ENCODE peak calls at places on chromosomes 13 and 19, in nine cellular contexts. S is CD8-positive, alpha-beta T cell; V is activated naive CD4-positive, alpha-beta T cell; W is fibroblast of lung; E is nephron progenitor cell; H is activated CD8-positive, alpha-beta memory T cell treated with anti-CD3 and anti-CD28 coated beads for 48 hours; D is astrocyte of the spinal cord; X is vagina; C is NCI-H774. J is an unnamed sample.

GRCh38 chr13:73952683-73953082 is 181.5 kb downstream of the KLF12 start:
- DNase-seq in S (no peak), V (no peak), W (peak; percentile 69), E (no peak), H (no peak), D (no peak), X (no peak), C (no peak), J (no peak)

GRCh38 chr13:62293081-62293480 is 877.4 kb upstream of the PCDH20 start:
- DNase-seq in S (no peak), V (no peak), W (peak; percentile 2), E (no peak), H (no peak), D (peak; percentile 10), X (no peak), C (no peak), J (no peak)

GRCh38 chr13:51243832-51244231 is 21.6 kb downstream of the FAM124A start:
- DNase-seq in S (no peak), V (no peak), W (no peak), E (no peak), H (no peak), D (no peak), X (peak; percentile 74), C (no peak), J (peak; percentile 52)

GRCh38 chr19:46704379-46705076 is 12.4 kb downstream of the PRKD2 start:
- DNase-seq in S (peak; percentile 96), V (peak; percentile 90), W (no peak), E (peak; percentile 89), H (peak; percentile 98), D (peak; percentile 23), X (no peak), C (no peak), J (peak; percentile 23)

GRCh38 chr19:50450369-50451222 is 17.9 kb downstream of the MYBPC2 start:
- DNase-seq in S (no peak), V (no peak), W (no peak), E (no peak), H (no peak), D (no peak), X (no peak), C (no peak), J (no peak)

GRCh38 chr13:30796833-30797601 is 61.7 kb downstream of the ALOX5AP start:
- DNase-seq in S (no peak), V (no peak), W (peak; percentile 81), E (no peak), H (no peak), D (peak; percentile 39), X (no peak), C (no peak), J (peak; percentile 24)

GRCh38 chr19:48989701-48990291 is 3.3 kb downstream of the GYS1 start:
- DNase-seq in S (no peak), V (no peak), W (no peak), E (no peak), H (no peak), D (no peak), X (no peak), C (no peak), J (no peak)

GRCh38 chr19:41776700-41777099 is 19.7 kb upstream of the CEACAM3 start:
- DNase-seq in S (no peak), V (no peak), W (no peak), E (no peak), H (no peak), D (no peak), X (no peak), C (no peak), J (no peak)

GRCh38 chr13:114141261-114141996 is 9.0 kb upstream of the RASA3 start:
- DNase-seq in S (no peak), V (no peak), W (no peak), E (no peak), H (no peak), D (no peak), X (no peak), C (no peak), J (no peak)

GRCh38 chr19:49853852-49854849 is 3.2 kb downstream of the PTOV1 start:
- DNase-seq in S (no peak), V (no peak), W (no peak), E (no peak), H (no peak), D (no peak), X (no peak), C (no peak), J (no peak)

GRCh38 chr19:919157-920050 is 2.3 kb downstream of the KISS1R start:
- DNase-seq in S (no peak), V (no peak), W (no peak), E (no peak), H (no peak), D (no peak), X (no peak), C (peak; percentile 61), J (no peak)

GRCh38 chr13:49615844-49616687 is 12.2 kb upstream of the ARL11 start:
- DNase-seq in S (no peak), V (no peak), W (no peak), E (no peak), H (no peak), D (no peak), X (no peak), C (no peak), J (no peak)

GRCh38 chr19:35636651-35637050 is 4.9 kb upstream of the ETV2 start:
- DNase-seq in S (no peak), V (no peak), W (no peak), E (no peak), H (no peak), D (no peak), X (no peak), C (no peak), J (no peak)

GRCh38 chr19:14349426-14349825 is 31.8 kb upstream of the ADGRE5 start:
- DNase-seq in S (no peak), V (no peak), W (no peak), E (no peak), H (no peak), D (no peak), X (no peak), C (no peak), J (no peak)

GRCh38 chr19:19224852-19225494 is 13.2 kb downstream of the NCAN start:
- DNase-seq in S (peak; percentile 85), V (peak; percentile 38), W (no peak), E (peak; percentile 81), H (peak; percentile 46), D (peak; percentile 16), X (no peak), C (peak; percentile 73), J (no peak)

J was measured in NCI-H446.